ENCODE peak calls at places on chromosome 22, in six cellular contexts. One of them, this sample, is unnamed. For H3K36me3, the result is how much of the 10 kb centered on the place peaks cover.

GRCh38 chr22:35452351-35452781 is 52.4 kb downstream of the MCM5 start:
- DNase-seq in cardiac muscle cell: no peak
- DNase-seq in astrocyte: no peak
- DNase-seq in tibial artery: no peak
- DNase-seq in IMR-90: no peak
- DNase-seq in body of pancreas: no peak
- DNase-seq in this sample: no peak

GRCh38 chr22:25540128-25540790 is 24.2 kb upstream of the GRK3 start:
- DNase-seq in body of pancreas: no peak
- DNase-seq in astrocyte: no peak
- DNase-seq in tibial artery: no peak
- DNase-seq in IMR-90: no peak
- DNase-seq in cardiac muscle cell: no peak
- DNase-seq in this sample: no peak

GRCh38 chr22:42596376-42596775 is 18.3 kb downstream of the POLDIP3 start:
- DNase-seq in IMR-90: no peak
- DNase-seq in astrocyte: no peak
- DNase-seq in body of pancreas: no peak
- DNase-seq in cardiac muscle cell: peak
- DNase-seq in tibial artery: no peak
- DNase-seq in this sample: no peak

GRCh38 chr22:20024225-20025087 is 3.5 kb downstream of the TANGO2 start:
- DNase-seq in astrocyte: no peak
- DNase-seq in IMR-90: no peak
- DNase-seq in body of pancreas: peak
- DNase-seq in tibial artery: peak
- DNase-seq in cardiac muscle cell: no peak
- DNase-seq in this sample: no peak

GRCh38 chr22:40721266-40721665 is 42.0 kb downstream of the MCHR1 start:
- DNase-seq in cardiac muscle cell: peak
- DNase-seq in IMR-90: peak
- DNase-seq in tibial artery: no peak
- DNase-seq in body of pancreas: peak
- DNase-seq in astrocyte: peak
- DNase-seq in this sample: peak

GRCh38 chr22:35984183-35984710 is 44.4 kb downstream of the RBFOX2 start:
- DNase-seq in body of pancreas: no peak
- DNase-seq in cardiac muscle cell: no peak
- DNase-seq in astrocyte: no peak
- DNase-seq in IMR-90: no peak
- DNase-seq in tibial artery: no peak
- DNase-seq in this sample: no peak

GRCh38 chr22:26273011-26273675 is 103.9 kb downstream of the SEZ6L start:
- DNase-seq in tibial artery: no peak
- DNase-seq in body of pancreas: no peak
- DNase-seq in IMR-90: no peak
- DNase-seq in cardiac muscle cell: no peak
- DNase-seq in astrocyte: no peak
- DNase-seq in this sample: no peak

GRCh38 chr22:17228725-17229126 is 9.5 kb upstream of the ADA2 start:
- DNase-seq in IMR-90: no peak
- DNase-seq in cardiac muscle cell: no peak
- DNase-seq in body of pancreas: peak
- DNase-seq in tibial artery: no peak
- DNase-seq in astrocyte: no peak
- DNase-seq in this sample: no peak

GRCh38 chr22:34427436-34427835 is 507.2 kb upstream of the LARGE1 start:
- DNase-seq in tibial artery: no peak
- DNase-seq in cardiac muscle cell: no peak
- DNase-seq in IMR-90: no peak
- DNase-seq in astrocyte: no peak
- DNase-seq in body of pancreas: no peak
- DNase-seq in this sample: no peak

GRCh38 chr22:41300661-41301060 is 664 bp upstream of the ZC3H7B start:
- DNase-seq in cardiac muscle cell: no peak
- DNase-seq in IMR-90: no peak
- DNase-seq in astrocyte: no peak
- DNase-seq in tibial artery: no peak
- DNase-seq in body of pancreas: no peak
- DNase-seq in this sample: no peak

GRCh38 chr22:39936523-39937145 is 23.6 kb upstream of the TMA7B start:
- DNase-seq in tibial artery: no peak
- DNase-seq in astrocyte: no peak
- DNase-seq in cardiac muscle cell: no peak
- DNase-seq in IMR-90: no peak
- DNase-seq in body of pancreas: no peak
- DNase-seq in this sample: no peak

GRCh38 chr22:42796081-42796480 is 61.0 kb downstream of the ARFGAP3 start:
- DNase-seq in astrocyte: no peak
- DNase-seq in tibial artery: peak
- DNase-seq in IMR-90: no peak
- DNase-seq in body of pancreas: no peak
- DNase-seq in cardiac muscle cell: no peak
- DNase-seq in this sample: no peak

GRCh38 chr22:41524809-41525449 is 19.3 kb downstream of the POLR3H start:
- DNase-seq in cardiac muscle cell: no peak
- DNase-seq in IMR-90: no peak
- DNase-seq in body of pancreas: no peak
- DNase-seq in tibial artery: peak
- DNase-seq in astrocyte: no peak
- DNase-seq in this sample: no peak

GRCh38 chr22:29541845-29542244 is 11.7 kb downstream of the THOC5 start:
- DNase-seq in astrocyte: no peak
- DNase-seq in IMR-90: no peak
- DNase-seq in tibial artery: no peak
- DNase-seq in cardiac muscle cell: no peak
- DNase-seq in body of pancreas: no peak
- DNase-seq in this sample: no peak

GRCh38 chr22:36036167-36036624 is 7.6 kb upstream of the RBFOX2 start:
- DNase-seq in body of pancreas: no peak
- DNase-seq in cardiac muscle cell: no peak
- DNase-seq in tibial artery: no peak
- DNase-seq in IMR-90: no peak
- DNase-seq in astrocyte: no peak
- DNase-seq in this sample: no peak

GRCh38 chr22:40819741-40820140 is 595 bp upstream of the SLC25A17 start:
- DNase-seq in tibial artery: no peak
- DNase-seq in cardiac muscle cell: no peak
- DNase-seq in IMR-90: peak
- DNase-seq in body of pancreas: no peak
- DNase-seq in astrocyte: no peak
- DNase-seq in this sample: no peak

GRCh38 chr22:45285431-45286058 is 796 bp downstream of the UPK3A start:
- DNase-seq in cardiac muscle cell: peak
- DNase-seq in tibial artery: no peak
- DNase-seq in body of pancreas: no peak
- DNase-seq in IMR-90: no peak
- DNase-seq in astrocyte: no peak
- DNase-seq in this sample: no peak

GRCh38 chr22:24803064-24803542 is 2.9 kb upstream of the SGSM1 start:
- DNase-seq in tibial artery: no peak
- DNase-seq in body of pancreas: peak
- DNase-seq in cardiac muscle cell: peak
- DNase-seq in astrocyte: no peak
- DNase-seq in IMR-90: peak
- DNase-seq in this sample: peak

GRCh38 chr22:18136563-18137320 is 13.2 kb upstream of the USP18 start:
- DNase-seq in tibial artery: no peak
- DNase-seq in IMR-90: no peak
- DNase-seq in astrocyte: no peak
- DNase-seq in body of pancreas: no peak
- DNase-seq in cardiac muscle cell: no peak
- DNase-seq in this sample: no peak

GRCh38 chr22:32850591-32851517 is 49.3 kb downstream of the TIMP3 start:
- DNase-seq in IMR-90: no peak
- DNase-seq in astrocyte: no peak
- DNase-seq in body of pancreas: peak
- DNase-seq in tibial artery: peak
- DNase-seq in cardiac muscle cell: no peak
- DNase-seq in this sample: no peak

GRCh38 chr22:29060931-29061330 is 700 bp downstream of the C22orf31 start:
- DNase-seq in tibial artery: no peak
- DNase-seq in body of pancreas: no peak
- DNase-seq in astrocyte: no peak
- DNase-seq in cardiac muscle cell: no peak
- DNase-seq in IMR-90: no peak
- DNase-seq in this sample: no peak

GRCh38 chr22:44299124-44299523 is 13.6 kb downstream of the SHISAL1 start:
- DNase-seq in tibial artery: no peak
- DNase-seq in astrocyte: no peak
- DNase-seq in cardiac muscle cell: no peak
- DNase-seq in IMR-90: no peak
- DNase-seq in body of pancreas: no peak
- DNase-seq in this sample: no peak

GRCh38 chr22:49690454-49690853 is 137.2 kb downstream of the BRD1 start:
- DNase-seq in astrocyte: no peak
- DNase-seq in IMR-90: no peak
- DNase-seq in tibial artery: no peak
- DNase-seq in body of pancreas: no peak
- DNase-seq in cardiac muscle cell: no peak
- DNase-seq in this sample: no peak
- H3K36me3 ChIP-seq in astrocyte: under half
- H3K36me3 ChIP-seq in IMR-90: under half
- H3K36me3 ChIP-seq in tibial artery: under half
- H3K36me3 ChIP-seq in body of pancreas: under half
- H3K36me3 ChIP-seq in cardiac muscle cell: under half
- H3K36me3 ChIP-seq in this sample: under half

GRCh38 chr22:31850135-31850534 is 94.2 kb upstream of the YWHAH start:
- DNase-seq in astrocyte: no peak
- DNase-seq in IMR-90: no peak
- DNase-seq in cardiac muscle cell: no peak
- DNase-seq in body of pancreas: no peak
- DNase-seq in tibial artery: no peak
- DNase-seq in this sample: no peak
- H3K36me3 ChIP-seq in astrocyte: under half
- H3K36me3 ChIP-seq in IMR-90: under half
- H3K36me3 ChIP-seq in cardiac muscle cell: under half
- H3K36me3 ChIP-seq in body of pancreas: under half
- H3K36me3 ChIP-seq in tibial artery: half or more
- H3K36me3 ChIP-seq in this sample: under half

GRCh38 chr22:38740116-38740723 is 15.6 kb downstream of the SUN2 start:
- DNase-seq in astrocyte: no peak
- DNase-seq in IMR-90: no peak
- DNase-seq in tibial artery: no peak
- DNase-seq in cardiac muscle cell: no peak
- DNase-seq in body of pancreas: no peak
- DNase-seq in this sample: no peak

GRCh38 chr22:38739300-38740055 is 16.3 kb downstream of the SUN2 start:
- DNase-seq in IMR-90: no peak
- DNase-seq in astrocyte: no peak
- DNase-seq in tibial artery: no peak
- DNase-seq in body of pancreas: no peak
- DNase-seq in cardiac muscle cell: no peak
- DNase-seq in this sample: no peak

GRCh38 chr22:38740754-38741153 is 15.0 kb downstream of the SUN2 start:
- DNase-seq in tibial artery: no peak
- DNase-seq in cardiac muscle cell: no peak
- DNase-seq in body of pancreas: no peak
- DNase-seq in IMR-90: no peak
- DNase-seq in astrocyte: no peak
- DNase-seq in this sample: no peak

GRCh38 chr22:38737302-38738060 is 18.3 kb downstream of the SUN2 start:
- DNase-seq in tibial artery: no peak
- DNase-seq in astrocyte: no peak
- DNase-seq in body of pancreas: no peak
- DNase-seq in IMR-90: peak
- DNase-seq in cardiac muscle cell: no peak
- DNase-seq in this sample: no peak

GRCh38 chr22:38738475-38739070 is 17.2 kb downstream of the SUN2 start:
- DNase-seq in IMR-90: no peak
- DNase-seq in astrocyte: no peak
- DNase-seq in cardiac muscle cell: no peak
- DNase-seq in body of pancreas: no peak
- DNase-seq in tibial artery: no peak
- DNase-seq in this sample: no peak
- H3K36me3 ChIP-seq in IMR-90: half or more
- H3K36me3 ChIP-seq in astrocyte: under half
- H3K36me3 ChIP-seq in cardiac muscle cell: under half
- H3K36me3 ChIP-seq in body of pancreas: under half
- H3K36me3 ChIP-seq in tibial artery: half or more
- H3K36me3 ChIP-seq in this sample: half or more

GRCh38 chr22:23684051-23684450 is 6.8 kb upstream of the RGL4 start:
- DNase-seq in astrocyte: no peak
- DNase-seq in cardiac muscle cell: no peak
- DNase-seq in body of pancreas: no peak
- DNase-seq in tibial artery: peak
- DNase-seq in IMR-90: no peak
- DNase-seq in this sample: no peak

GRCh38 chr22:23682082-23682481 is 8.7 kb upstream of the RGL4 start:
- DNase-seq in cardiac muscle cell: no peak
- DNase-seq in body of pancreas: no peak
- DNase-seq in tibial artery: no peak
- DNase-seq in IMR-90: no peak
- DNase-seq in astrocyte: no peak
- DNase-seq in this sample: no peak

GRCh38 chr22:23684561-23685031 is 6.2 kb upstream of the RGL4 start:
- DNase-seq in tibial artery: peak
- DNase-seq in body of pancreas: no peak
- DNase-seq in cardiac muscle cell: no peak
- DNase-seq in astrocyte: no peak
- DNase-seq in IMR-90: peak
- DNase-seq in this sample: no peak

GRCh38 chr22:23682827-23683355 is 7.9 kb upstream of the RGL4 start:
- DNase-seq in body of pancreas: no peak
- DNase-seq in tibial artery: peak
- DNase-seq in IMR-90: no peak
- DNase-seq in astrocyte: no peak
- DNase-seq in cardiac muscle cell: no peak
- DNase-seq in this sample: no peak

GRCh38 chr22:23683545-23683944 is 7.3 kb upstream of the RGL4 start:
- DNase-seq in astrocyte: no peak
- DNase-seq in body of pancreas: no peak
- DNase-seq in tibial artery: no peak
- DNase-seq in IMR-90: no peak
- DNase-seq in cardiac muscle cell: no peak
- DNase-seq in this sample: no peak
- H3K36me3 ChIP-seq in astrocyte: under half
- H3K36me3 ChIP-seq in body of pancreas: under half
- H3K36me3 ChIP-seq in tibial artery: under half
- H3K36me3 ChIP-seq in IMR-90: under half
- H3K36me3 ChIP-seq in cardiac muscle cell: under half
- H3K36me3 ChIP-seq in this sample: under half

This sample was measured in MG63.